ENCODE peak calls at places on chromosomes 3 and 15, in seven cellular contexts. T is OCI-LY7; Q is GM03348; U is stimulated activated CD4-positive, alpha-beta T cell treated with anti-CD3 and anti-CD28 coated beads, Interleukin-15, amount 100 ng/mL, for 1 hour; W is NCI-H446 treated with DMSO at 0.1 percent for 48 hours; F is endodermal cell; J is COR-L47. G is an unnamed sample.
A peak's percentile ranks its signal among the peaks of the same experiment; 100 is the strongest.

GRCh38 chr3:70871909-70872656 is 559.6 kb upstream of the MDFIC2 start:
- DNase-seq in T (no peak), Q (peak; percentile 69), U (no peak), W (no peak), F (no peak), J (no peak), G (no peak)

GRCh38 chr3:10194328-10195071 is 29.8 kb downstream of the IRAK2 start:
- DNase-seq in T (no peak), Q (no peak), U (peak; percentile 12), W (no peak), F (no peak), J (no peak), G (peak; percentile 74)

GRCh38 chr3:120652281-120652680 is 29.8 kb downstream of the HGD start:
- DNase-seq in T (no peak), Q (no peak), U (no peak), W (no peak), F (no peak), J (no peak), G (no peak)

GRCh38 chr3:53242155-53242554 is 13.7 kb downstream of the TKT start:
- DNase-seq in T (no peak), Q (no peak), U (no peak), W (no peak), F (no peak), J (no peak), G (no peak)

GRCh38 chr3:57856675-57857074 is 100.6 kb downstream of the SLMAP start:
- DNase-seq in T (peak; percentile 31), Q (no peak), U (no peak), W (no peak), F (no peak), J (no peak), G (no peak)

GRCh38 chr15:101207867-101208288 is 44.0 kb downstream of the CHSY1 start:
- DNase-seq in T (no peak), Q (peak; percentile 62), U (no peak), W (no peak), F (no peak), J (no peak), G (no peak)

GRCh38 chr3:2727566-2728318 is 382.4 kb downstream of the IL5RA start:
- DNase-seq in T (no peak), Q (no peak), U (no peak), W (no peak), F (no peak), J (no peak), G (no peak)

GRCh38 chr15:31828594-31828993 is 201.7 kb upstream of the CHRNA7 start:
- DNase-seq in T (no peak), Q (no peak), U (no peak), W (no peak), F (no peak), J (no peak), G (no peak)

GRCh38 chr3:5011555-5012256 is 32.5 kb downstream of the BHLHE40 start:
- DNase-seq in T (peak; percentile 87), Q (no peak), U (no peak), W (no peak), F (peak; percentile 57), J (no peak), G (peak; percentile 71)

GRCh38 chr3:79461129-79461792 is 306.5 kb downstream of the ROBO1 start:
- DNase-seq in T (no peak), Q (peak; percentile 2), U (no peak), W (no peak), F (no peak), J (no peak), G (no peak)

GRCh38 chr3:141336672-141337522 is 31.4 kb upstream of the ZBTB38 start:
- DNase-seq in T (peak; percentile 65), Q (peak; percentile 72), U (no peak), W (no peak), F (no peak), J (no peak), G (peak; percentile 95)

GRCh38 chr15:68415061-68415460 is 16.9 kb downstream of the ITGA11 start:
- DNase-seq in T (no peak), Q (no peak), U (no peak), W (no peak), F (no peak), J (no peak), G (no peak)

GRCh38 chr3:101936419-101937331 is 87.4 kb downstream of the NFKBIZ start:
- DNase-seq in T (peak; percentile 70), Q (peak; percentile 78), U (no peak), W (no peak), F (no peak), J (no peak), G (peak; percentile 95)

GRCh38 chr15:40137011-40137906 is 23.6 kb upstream of the BUB1B start:
- DNase-seq in T (no peak), Q (no peak), U (no peak), W (no peak), F (peak; percentile 71), J (no peak), G (no peak)

GRCh38 chr3:184710870-184711365 is 946 bp downstream of the MAGEF1 start:
- DNase-seq in T (peak; percentile 74), Q (peak; percentile 34), U (no peak), W (no peak), F (no peak), J (peak; percentile 38), G (peak; percentile 25)